ENCODE peak calls at places on chromosome 18, in six cellular contexts. V is lung, K is brain microvascular endothelial cell, A is chondrocyte, Z is GM12864, L is pancreas. C is an unnamed sample.

GRCh38 chr18:649341-649740 is 8.1 kb upstream of the TYMS start:
- DNase-seq in K (no peak), A (no peak), V (no peak), Z (no peak), L (no peak), C (no peak)

GRCh38 chr18:51278045-51278649 is 80.7 kb upstream of the MEX3C start:
- DNase-seq in V (no peak), A (no peak), L (peak), Z (peak), K (peak), C (peak)

GRCh38 chr18:3480827-3481226 is 30.9 kb downstream of the TGIF1 start:
- DNase-seq in K (no peak), L (no peak), Z (no peak), V (no peak), A (no peak), C (no peak)

GRCh38 chr18:46577546-46577945 is 79.5 kb downstream of the LOXHD1 start:
- DNase-seq in K (no peak), Z (no peak), A (no peak), V (peak), L (no peak), C (no peak)

GRCh38 chr18:3720818-3721545 is 271.0 kb downstream of the TGIF1 start:
- DNase-seq in V (no peak), A (no peak), Z (no peak), L (no peak), K (no peak), C (no peak)

GRCh38 chr18:39602112-39602511 is 2036.5 kb upstream of the CELF4 start:
- DNase-seq in L (no peak), Z (no peak), K (no peak), A (no peak), V (no peak), C (no peak)

GRCh38 chr18:53028565-53028964 is 688.6 kb downstream of the DCC start:
- DNase-seq in L (no peak), K (no peak), A (no peak), V (no peak), Z (no peak), C (no peak)

GRCh38 chr18:35730738-35731370 is 149.3 kb downstream of the GALNT1 start:
- DNase-seq in K (no peak), L (no peak), V (no peak), A (no peak), Z (no peak), C (peak)

GRCh38 chr18:63677490-63678225 is 16.0 kb upstream of the SERPINB3 start:
- DNase-seq in K (no peak), Z (no peak), V (no peak), L (no peak), A (no peak), C (no peak)

GRCh38 chr18:1848716-1849115 is 722.6 kb downstream of the METTL4 start:
- DNase-seq in A (no peak), K (no peak), V (no peak), L (no peak), Z (no peak), C (no peak)

GRCh38 chr18:24790347-24790746 is 329.9 kb downstream of the HRH4 start:
- DNase-seq in Z (no peak), V (no peak), L (no peak), A (no peak), K (no peak), C (no peak)

GRCh38 chr18:62300359-62300963 is 24.6 kb upstream of the TNFRSF11A start:
- DNase-seq in K (no peak), A (no peak), Z (no peak), V (no peak), L (no peak), C (no peak)

GRCh38 chr18:6362559-6363129 is 52.1 kb downstream of the L3MBTL4 start:
- DNase-seq in L (no peak), A (no peak), Z (no peak), K (no peak), V (no peak), C (no peak)

GRCh38 chr18:33804258-33804657 is 226.2 kb downstream of the ASXL3 start:
- DNase-seq in K (peak), V (no peak), A (no peak), L (no peak), Z (no peak), C (no peak)

GRCh38 chr18:62526098-62527025 is 3.5 kb downstream of the ZCCHC2 start:
- DNase-seq in A (no peak), Z (peak), K (peak), L (peak), V (peak), C (peak)

GRCh38 chr18:48320639-48320945 is 88.6 kb downstream of the ZBTB7C start:
- DNase-seq in A (no peak), V (no peak), L (no peak), Z (no peak), K (no peak), C (no peak)

GRCh38 chr18:12253517-12254136 is 534 bp upstream of the CIDEA start:
- DNase-seq in V (no peak), L (no peak), K (no peak), A (no peak), Z (no peak), C (peak)

GRCh38 chr18:51361130-51361860 is 163.8 kb upstream of the MEX3C start:
- DNase-seq in Z (no peak), V (no peak), A (no peak), K (peak), L (no peak), C (no peak)

GRCh38 chr18:49794740-49795139 is 18.6 kb downstream of the ACAA2 start:
- DNase-seq in V (no peak), Z (no peak), L (no peak), A (no peak), K (no peak), C (no peak)

GRCh38 chr18:3675994-3676393 is 226.0 kb downstream of the TGIF1 start:
- DNase-seq in V (no peak), K (no peak), L (no peak), A (no peak), Z (no peak), C (no peak)

GRCh38 chr18:66792466-66792865 is 188.6 kb upstream of the CDH19 start:
- DNase-seq in V (no peak), Z (no peak), A (no peak), K (no peak), L (no peak), C (no peak)
- TF ChIP-seq CTCF in V (no peak), Z (no peak), A (no peak), K (no peak), L (no peak), C (no peak)

GRCh38 chr18:8607776-8608682 is 1.2 kb upstream of the RAB12 start:
- DNase-seq in V (no peak), K (no peak), Z (peak), A (no peak), L (no peak), C (no peak)
- TF ChIP-seq CTCF in V (no peak), K (no peak), Z (no peak), A (no peak), L (no peak), C (no peak)

GRCh38 chr18:22368066-22368465 is 49.6 kb downstream of the CTAGE1 start:
- DNase-seq in Z (no peak), V (no peak), L (no peak), A (no peak), K (no peak), C (no peak)

DNA sequence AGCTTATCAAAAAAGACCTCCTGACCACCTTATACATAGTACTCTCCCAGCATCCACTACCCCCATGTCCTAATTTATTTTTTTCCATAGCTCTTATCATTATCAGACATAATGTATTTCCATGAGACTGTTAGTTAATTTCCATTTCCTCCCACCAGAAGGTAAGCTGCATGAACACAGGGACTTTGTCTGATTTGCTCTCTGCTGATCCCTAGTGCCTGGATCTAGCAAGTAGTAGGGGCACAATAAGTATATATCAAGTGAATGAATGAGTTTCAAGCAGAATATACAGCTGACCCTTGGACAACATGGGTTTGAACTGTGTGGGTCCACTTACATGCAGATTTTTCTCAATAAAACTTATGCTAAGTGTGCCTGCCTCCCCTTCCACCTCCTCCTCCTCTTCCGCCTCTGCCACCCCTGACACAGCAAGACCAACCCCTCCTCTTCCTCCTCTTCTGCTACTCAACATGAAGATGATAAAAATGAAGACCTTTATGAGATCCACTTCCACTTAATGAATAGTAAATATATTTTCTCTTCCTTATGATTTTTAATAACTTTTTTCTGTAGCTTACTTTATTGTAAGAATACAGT is 53.8 kb downstream of the CTAGE1 start:
- DNase-seq in K (no peak), V (no peak), L (no peak), A (no peak), Z (no peak), C (no peak)
- TF ChIP-seq CTCF in K (peak), V (peak), L (no peak), A (peak), Z (no peak), C (no peak)

GRCh38 chr18:21452808-21453511 is 147.5 kb downstream of the ESCO1 start:
- DNase-seq in A (no peak), L (no peak), Z (no peak), V (no peak), K (no peak), C (no peak)
- TF ChIP-seq CTCF in A (peak), L (no peak), Z (no peak), V (no peak), K (no peak), C (no peak)

DNA sequence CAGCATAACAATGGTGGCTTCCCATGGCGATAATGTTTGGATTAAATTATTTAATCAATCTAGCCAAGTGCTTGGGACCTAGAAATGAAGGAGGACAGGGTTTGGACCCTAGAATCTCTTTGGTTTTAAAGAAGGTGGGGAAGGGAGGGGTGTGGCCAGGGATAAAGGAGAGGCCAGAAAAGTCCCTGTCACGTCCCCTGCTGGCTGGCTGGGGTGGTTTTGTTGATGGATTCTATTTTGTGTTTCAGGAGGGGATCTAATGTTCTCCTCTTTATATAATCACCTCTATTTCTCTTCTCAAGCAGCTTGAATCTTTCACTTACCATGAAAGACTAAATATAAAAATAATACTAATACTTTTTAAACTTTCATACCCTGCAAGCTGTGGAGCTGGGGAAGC is 52.6 kb upstream of the GALR1 start:
- DNase-seq in K (no peak), L (no peak), Z (no peak), A (no peak), V (no peak), C (no peak)
- TF ChIP-seq CTCF in K (peak), L (no peak), Z (peak), A (peak), V (no peak), C (no peak)

GRCh38 chr18:59056706-59057492 is 82.8 kb upstream of the SEC11C start:
- DNase-seq in V (peak), K (peak), A (no peak), L (peak), Z (peak), C (peak)

GRCh38 chr18:59057493-59057795 is 82.2 kb upstream of the SEC11C start:
- DNase-seq in Z (no peak), K (no peak), L (no peak), V (no peak), A (no peak), C (no peak)

GRCh38 chr18:59059140-59059539 is 80.5 kb upstream of the SEC11C start:
- DNase-seq in K (no peak), L (no peak), Z (no peak), V (no peak), A (no peak), C (no peak)

GRCh38 chr18:59055345-59056032 is 84.2 kb upstream of the SEC11C start:
- DNase-seq in L (no peak), K (peak), A (no peak), V (no peak), Z (no peak), C (no peak)

GRCh38 chr18:59057969-59058368 is 81.7 kb upstream of the SEC11C start:
- DNase-seq in K (peak), V (no peak), A (no peak), L (no peak), Z (no peak), C (no peak)
- TF ChIP-seq CTCF in K (no peak), V (no peak), A (no peak), L (no peak), Z (peak), C (no peak)

GRCh38 chr18:77090546-77091200 is 41.9 kb downstream of the MBP start:
- DNase-seq in A (no peak), L (no peak), V (no peak), Z (no peak), K (no peak), C (no peak)
- TF ChIP-seq CTCF in A (no peak), L (no peak), V (no peak), Z (no peak), K (no peak), C (no peak)

GRCh38 chr18:27363918-27364317 is 178.8 kb upstream of the CHST9 start:
- DNase-seq in A (no peak), Z (no peak), K (no peak), L (no peak), V (no peak), C (no peak)
- TF ChIP-seq CTCF in A (peak), Z (no peak), K (no peak), L (peak), V (no peak), C (peak)

DNA sequence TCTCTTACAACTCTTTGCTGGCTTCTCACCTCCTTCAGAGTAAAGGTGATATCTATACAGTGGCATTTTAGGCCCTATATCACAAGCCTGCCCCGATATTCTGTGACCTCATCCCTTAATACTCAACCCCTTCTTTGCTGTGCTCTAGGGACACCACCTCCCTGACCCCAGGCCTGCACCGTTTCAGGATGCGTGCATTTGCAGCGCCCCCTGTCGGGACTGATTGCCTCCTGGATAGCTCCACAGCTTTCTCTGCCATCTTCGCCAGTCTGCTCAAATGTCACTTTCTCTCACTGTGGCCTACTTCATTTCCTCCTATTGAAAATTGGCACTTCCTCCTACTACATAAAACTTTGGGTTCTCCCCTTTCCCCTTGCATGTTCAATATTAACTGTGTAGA is 289.6 kb downstream of the SOCS6 start:
- DNase-seq in K (no peak), Z (no peak), L (no peak), A (no peak), V (no peak), C (peak)
- TF ChIP-seq CTCF in K (peak), Z (peak), L (no peak), A (peak), V (no peak), C (no peak)

GRCh38 chr18:79496978-79497637 is 101.4 kb downstream of the NFATC1 start:
- DNase-seq in L (peak), V (no peak), Z (no peak), K (peak), A (peak), C (no peak)

GRCh38 chr18:79496237-79496977 is 100.7 kb downstream of the NFATC1 start:
- DNase-seq in V (no peak), K (no peak), L (peak), A (peak), Z (no peak), C (no peak)

GRCh38 chr18:79493801-79494211 is 98.1 kb downstream of the NFATC1 start:
- DNase-seq in V (no peak), Z (no peak), L (peak), K (no peak), A (peak), C (no peak)

GRCh38 chr18:79494936-79495335 is 99.2 kb downstream of the NFATC1 start:
- DNase-seq in K (no peak), A (peak), L (peak), Z (no peak), V (no peak), C (no peak)

GRCh38 chr18:79495591-79496071 is 99.9 kb downstream of the NFATC1 start:
- DNase-seq in V (no peak), Z (no peak), L (peak), A (peak), K (no peak), C (no peak)
- TF ChIP-seq CTCF in V (no peak), Z (no peak), L (no peak), A (no peak), K (no peak), C (no peak)